ENCODE peak calls at places on chromosomes 6 and 20, in four cellular contexts. Q is GM12878, T is A549, O is K562. H is an unnamed sample.

GRCh38 chr6:3277251-3277650 is 18.5 kb downstream of the PSMG4 start:
- DNase-seq in T (no peak), Q (no peak), O (no peak), H (no peak)

GRCh38 chr6:113632220-113632864 is 224.8 kb upstream of the MARCKS start:
- DNase-seq in T (peak; percentile 41), Q (peak; percentile 91), O (no peak), H (no peak)

GRCh38 chr6:90294614-90294988 is 2.0 kb downstream of the BACH2 start:
- DNase-seq in O (no peak), T (no peak), Q (no peak), H (peak; percentile 51)

GRCh38 chr6:47153066-47153755 is 111.1 kb upstream of the ADGRF1 start:
- DNase-seq in T (peak; percentile 48), Q (no peak), O (no peak), H (peak; percentile 17)

GRCh38 chr6:106757267-106757666 is 127.9 kb downstream of the QRSL1 start:
- DNase-seq in Q (no peak), O (no peak), T (no peak), H (no peak)

GRCh38 chr6:104014133-104014532 is 845.6 kb downstream of the HACE1 start:
- DNase-seq in T (no peak), O (no peak), Q (no peak), H (no peak)

GRCh38 chr20:41094656-41095055 is 42.7 kb upstream of the PLCG1 start:
- DNase-seq in T (no peak), O (no peak), Q (no peak), H (no peak)

GRCh38 chr6:124870611-124871201 is 91.5 kb upstream of the RNF217 start:
- DNase-seq in Q (no peak), O (peak; percentile 21), T (no peak), H (peak; percentile 49)

GRCh38 chr20:6169251-6169650 is 46.4 kb upstream of the FERMT1 start:
- DNase-seq in O (no peak), T (no peak), Q (no peak), H (no peak)

GRCh38 chr20:63953764-63954429 is 2.3 kb downstream of the UCKL1 start:
- DNase-seq in Q (no peak), O (no peak), T (no peak), H (no peak)

GRCh38 chr20:865379-865778 is 31.9 kb downstream of the FAM110A start:
- DNase-seq in O (no peak), T (no peak), Q (no peak), H (no peak)

GRCh38 chr6:135624402-135625297 is 127.1 kb upstream of the AHI1 start:
- DNase-seq in O (no peak), T (no peak), Q (no peak), H (no peak)

GRCh38 chr20:2386516-2387179 is 5.9 kb downstream of the TGM6 start:
- DNase-seq in O (no peak), T (no peak), Q (no peak), H (no peak)

GRCh38 chr20:34199183-34199582 is 42.0 kb upstream of the ASIP start:
- DNase-seq in O (no peak), T (no peak), Q (no peak), H (no peak)

GRCh38 chr6:126118058-126118759 is 131.9 kb downstream of the TRMT11 start:
- DNase-seq in Q (no peak), O (peak; percentile 71), T (no peak), H (no peak)

GRCh38 chr6:12528581-12529363 is 187.8 kb upstream of the PHACTR1 start:
- DNase-seq in Q (no peak), T (no peak), O (no peak), H (no peak)

GRCh38 chr20:34475979-34476736 is 40.1 kb upstream of the DYNLRB1 start:
- DNase-seq in T (peak; percentile 40), O (no peak), Q (no peak), H (peak; percentile 60)

GRCh38 chr6:163311830-163312229 is 102.7 kb upstream of the QKI start:
- DNase-seq in O (no peak), Q (no peak), T (peak; percentile 79), H (no peak)

GRCh38 chr6:103872683-103873082 is 987.0 kb downstream of the HACE1 start:
- DNase-seq in T (no peak), Q (no peak), O (no peak), H (peak; percentile 79)

GRCh38 chr20:57175397-57176010 is 90.9 kb downstream of the BMP7 start:
- DNase-seq in T (no peak), O (no peak), Q (no peak), H (no peak)

GRCh38 chr6:21742238-21742660 is 148.7 kb downstream of the SOX4 start:
- DNase-seq in T (peak; percentile 21), O (no peak), Q (no peak), H (peak; percentile 51)

GRCh38 chr20:50855498-50856474 is 60.9 kb downstream of the BCAS4 start:
- DNase-seq in T (peak; percentile 16), Q (no peak), O (no peak), H (peak; percentile 66)
- TF ChIP-seq JUNB in T (no peak), Q (no peak), O (no peak), H (no peak)

GRCh38 chr6:29564875-29565274 is 5.3 kb upstream of the UBD start:
- DNase-seq in T (no peak), Q (no peak), O (no peak), H (no peak)
- TF ChIP-seq JUNB in T (no peak), Q (no peak), O (no peak), H (no peak)

DNA sequence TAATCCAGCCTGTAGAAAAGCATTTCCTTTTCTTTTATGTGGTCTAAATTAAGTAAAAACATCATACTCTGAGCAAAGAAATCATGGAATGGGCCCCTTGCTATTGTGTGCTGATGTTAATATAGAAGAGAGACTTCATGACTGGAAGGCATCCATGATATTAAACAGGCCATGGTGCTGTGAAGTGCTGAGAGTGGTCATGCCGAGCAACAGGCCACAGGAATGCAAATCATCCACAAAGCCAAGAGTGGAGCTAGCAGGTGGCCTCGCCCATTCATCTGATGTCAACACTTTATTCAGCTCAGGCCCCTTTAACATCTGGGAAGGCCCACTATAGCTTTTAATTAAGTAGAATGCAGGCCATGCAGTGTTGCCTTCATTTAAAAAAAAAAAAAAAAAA is 115.2 kb upstream of the HMGCLL1 start:
- DNase-seq in T (no peak), Q (no peak), O (no peak), H (peak; percentile 82)
- TF ChIP-seq JUNB in T (no peak), Q (no peak), O (no peak), H (no peak)

GRCh38 chr20:38497246-38497645 is 24.6 kb downstream of the RALGAPB start:
- DNase-seq in O (no peak), T (no peak), Q (no peak), H (no peak)
- TF ChIP-seq JUNB in O (no peak), T (no peak), Q (no peak), H (no peak)

GRCh38 chr6:25173951-25174474 is 105.2 kb upstream of the CARMIL1 start:
- DNase-seq in O (no peak), T (peak; percentile 23), Q (no peak), H (no peak)
- TF ChIP-seq JUNB in O (no peak), T (peak; percentile 90), Q (peak; percentile 84), H (no peak)

H was measured in GM23338.